ENCODE peak calls at places on chromosomes 2 and 18, in five cellular contexts. One of them, this sample, is unnamed.

GRCh38 chr2:201465524-201465971 is 14.0 kb downstream of the STRADB start:
- DNase-seq in tibial artery: no peak
- DNase-seq in esophagus squamous epithelium: no peak
- DNase-seq in cardiac muscle cell: peak
- DNase-seq in cardiac fibroblast: no peak
- DNase-seq in this sample: no peak

GRCh38 chr18:54958711-54959625 is at the start of gene CCDC68:
- DNase-seq in tibial artery: no peak
- DNase-seq in cardiac muscle cell: peak
- DNase-seq in esophagus squamous epithelium: no peak
- DNase-seq in cardiac fibroblast: peak
- DNase-seq in this sample: no peak

GRCh38 chr2:36952748-36953197 is 13.6 kb downstream of the STRN start:
- DNase-seq in tibial artery: no peak
- DNase-seq in cardiac fibroblast: no peak
- DNase-seq in cardiac muscle cell: no peak
- DNase-seq in esophagus squamous epithelium: no peak
- DNase-seq in this sample: no peak

GRCh38 chr2:222907048-222907447 is 46.2 kb downstream of the ACSL3 start:
- DNase-seq in esophagus squamous epithelium: no peak
- DNase-seq in cardiac fibroblast: no peak
- DNase-seq in tibial artery: no peak
- DNase-seq in cardiac muscle cell: no peak
- DNase-seq in this sample: no peak

GRCh38 chr2:232389327-232389726 is 10.8 kb downstream of the ALPP start:
- DNase-seq in cardiac muscle cell: peak
- DNase-seq in cardiac fibroblast: no peak
- DNase-seq in esophagus squamous epithelium: no peak
- DNase-seq in tibial artery: no peak
- DNase-seq in this sample: peak

GRCh38 chr2:164150601-164151000 is 414.8 kb upstream of the FIGN start:
- DNase-seq in cardiac muscle cell: peak
- DNase-seq in tibial artery: no peak
- DNase-seq in esophagus squamous epithelium: no peak
- DNase-seq in cardiac fibroblast: peak
- DNase-seq in this sample: no peak

GRCh38 chr18:79576686-79577351 is 102.8 kb upstream of the CTDP1 start:
- DNase-seq in tibial artery: peak
- DNase-seq in cardiac fibroblast: peak
- DNase-seq in cardiac muscle cell: peak
- DNase-seq in esophagus squamous epithelium: no peak
- DNase-seq in this sample: no peak

GRCh38 chr2:157933549-157933948 is 57.4 kb upstream of the ACVR1 start:
- DNase-seq in cardiac fibroblast: no peak
- DNase-seq in tibial artery: no peak
- DNase-seq in esophagus squamous epithelium: no peak
- DNase-seq in cardiac muscle cell: no peak
- DNase-seq in this sample: no peak

GRCh38 chr2:170086117-170086688 is 91.7 kb upstream of the MYO3B start:
- DNase-seq in esophagus squamous epithelium: no peak
- DNase-seq in cardiac fibroblast: no peak
- DNase-seq in cardiac muscle cell: peak
- DNase-seq in tibial artery: no peak
- DNase-seq in this sample: no peak

GRCh38 chr2:107648781-107649413 is 177.8 kb upstream of the RGPD4 start:
- DNase-seq in esophagus squamous epithelium: no peak
- DNase-seq in cardiac muscle cell: no peak
- DNase-seq in tibial artery: no peak
- DNase-seq in cardiac fibroblast: no peak
- DNase-seq in this sample: no peak

GRCh38 chr2:28206786-28207185 is 185.9 kb upstream of the FOSL2 start:
- DNase-seq in tibial artery: no peak
- DNase-seq in cardiac muscle cell: peak
- DNase-seq in cardiac fibroblast: peak
- DNase-seq in esophagus squamous epithelium: no peak
- DNase-seq in this sample: no peak

GRCh38 chr2:177872286-177872685 is 200.3 kb downstream of the PDE11A start:
- DNase-seq in cardiac fibroblast: no peak
- DNase-seq in cardiac muscle cell: no peak
- DNase-seq in esophagus squamous epithelium: no peak
- DNase-seq in tibial artery: no peak
- DNase-seq in this sample: no peak

GRCh38 chr2:26921323-26921722 is 49.1 kb upstream of the MAPRE3 start:
- DNase-seq in cardiac fibroblast: no peak
- DNase-seq in esophagus squamous epithelium: no peak
- DNase-seq in tibial artery: no peak
- DNase-seq in cardiac muscle cell: no peak
- DNase-seq in this sample: no peak

GRCh38 chr2:194750926-194751325 is 906.1 kb upstream of the SLC39A10 start:
- DNase-seq in esophagus squamous epithelium: no peak
- DNase-seq in tibial artery: no peak
- DNase-seq in cardiac fibroblast: no peak
- DNase-seq in cardiac muscle cell: no peak
- DNase-seq in this sample: no peak

GRCh38 chr18:69935319-69936190 is 12.1 kb downstream of the CD226 start:
- DNase-seq in cardiac muscle cell: no peak
- DNase-seq in esophagus squamous epithelium: no peak
- DNase-seq in tibial artery: no peak
- DNase-seq in cardiac fibroblast: no peak
- DNase-seq in this sample: no peak

GRCh38 chr2:72993147-72993546 is 75.8 kb downstream of the EMX1 start:
- DNase-seq in cardiac muscle cell: peak
- DNase-seq in cardiac fibroblast: peak
- DNase-seq in tibial artery: peak
- DNase-seq in esophagus squamous epithelium: no peak
- DNase-seq in this sample: no peak

GRCh38 chr2:233430091-233430490 is 75.8 kb downstream of the DGKD start:
- DNase-seq in cardiac fibroblast: peak
- DNase-seq in cardiac muscle cell: peak
- DNase-seq in esophagus squamous epithelium: no peak
- DNase-seq in tibial artery: no peak
- DNase-seq in this sample: no peak

GRCh38 chr2:239519921-239520585 is 119.2 kb upstream of the HDAC4 start:
- DNase-seq in esophagus squamous epithelium: no peak
- DNase-seq in cardiac muscle cell: no peak
- DNase-seq in tibial artery: no peak
- DNase-seq in cardiac fibroblast: no peak
- DNase-seq in this sample: no peak

GRCh38 chr18:63025251-63025710 is 294.3 kb downstream of the BCL2 start:
- DNase-seq in esophagus squamous epithelium: no peak
- DNase-seq in tibial artery: no peak
- DNase-seq in cardiac fibroblast: no peak
- DNase-seq in cardiac muscle cell: peak
- DNase-seq in this sample: no peak

GRCh38 chr2:25606892-25607291 is 66.5 kb downstream of the DTNB start:
- DNase-seq in cardiac muscle cell: peak
- DNase-seq in esophagus squamous epithelium: no peak
- DNase-seq in cardiac fibroblast: peak
- DNase-seq in tibial artery: no peak
- DNase-seq in this sample: no peak

DNA sequence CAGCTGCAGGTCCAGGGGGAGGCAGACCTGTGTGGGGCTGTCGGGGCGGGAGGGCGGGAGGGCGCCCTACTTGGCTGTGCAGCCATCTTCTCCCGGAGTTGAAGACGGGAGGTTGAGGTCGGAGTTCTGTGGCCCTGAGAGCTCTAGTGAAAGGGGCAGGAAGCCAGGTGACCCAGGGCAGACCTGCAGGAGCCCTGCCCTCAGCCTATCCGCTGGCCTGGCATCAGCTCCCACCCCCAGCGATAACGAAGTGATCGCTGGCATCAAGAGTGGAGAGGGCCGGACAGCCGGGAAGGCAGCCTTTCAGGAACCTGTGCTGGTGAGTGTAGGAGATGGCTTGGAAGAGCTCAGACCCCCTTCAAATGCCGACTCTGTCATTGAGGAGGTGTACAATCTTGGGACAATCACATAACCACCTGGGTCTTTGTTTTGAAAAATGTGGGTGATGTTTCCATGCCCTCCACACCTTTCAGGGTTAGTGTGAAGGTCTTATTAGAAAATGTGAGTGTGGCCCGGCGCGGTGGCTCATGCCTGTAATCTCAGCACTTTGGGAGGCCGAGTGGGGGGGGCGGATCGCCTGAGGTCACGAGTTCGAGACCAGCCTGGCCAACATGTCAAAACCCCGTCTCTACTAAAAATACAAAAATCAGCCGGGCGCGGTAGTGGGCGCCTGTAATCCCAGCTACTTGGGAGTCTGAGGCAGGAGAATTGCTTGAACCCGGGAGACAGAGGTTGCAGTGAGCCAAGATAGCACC is 1.3 kb downstream of the ARHGEF4 start:
- DNase-seq in esophagus squamous epithelium: no peak
- DNase-seq in cardiac fibroblast: no peak
- DNase-seq in cardiac muscle cell: no peak
- DNase-seq in tibial artery: no peak
- DNase-seq in this sample: no peak
- H3K4me3 ChIP-seq in esophagus squamous epithelium: peak
- H3K4me3 ChIP-seq in cardiac fibroblast: no peak
- H3K4me3 ChIP-seq in cardiac muscle cell: no peak
- H3K4me3 ChIP-seq in tibial artery: no peak
- H3K4me3 ChIP-seq in this sample: no peak

GRCh38 chr2:172101707-172102158 is 967 bp downstream of the DLX2 start:
- DNase-seq in cardiac muscle cell: no peak
- DNase-seq in tibial artery: no peak
- DNase-seq in esophagus squamous epithelium: no peak
- DNase-seq in cardiac fibroblast: no peak
- DNase-seq in this sample: no peak
- H3K4me3 ChIP-seq in cardiac muscle cell: peak
- H3K4me3 ChIP-seq in tibial artery: peak
- H3K4me3 ChIP-seq in esophagus squamous epithelium: peak
- H3K4me3 ChIP-seq in cardiac fibroblast: peak
- H3K4me3 ChIP-seq in this sample: peak

GRCh38 chr2:219499555-219499954 is 864 bp downstream of the GMPPA start:
- DNase-seq in cardiac muscle cell: no peak
- DNase-seq in cardiac fibroblast: no peak
- DNase-seq in tibial artery: no peak
- DNase-seq in esophagus squamous epithelium: no peak
- DNase-seq in this sample: no peak

GRCh38 chr2:219498280-219499057 is at the start of gene GMPPA:
- DNase-seq in cardiac fibroblast: peak
- DNase-seq in cardiac muscle cell: peak
- DNase-seq in tibial artery: peak
- DNase-seq in esophagus squamous epithelium: peak
- DNase-seq in this sample: peak

GRCh38 chr2:219499058-219499307 is 292 bp downstream of the GMPPA start:
- DNase-seq in cardiac muscle cell: no peak
- DNase-seq in cardiac fibroblast: no peak
- DNase-seq in esophagus squamous epithelium: no peak
- DNase-seq in tibial artery: no peak
- DNase-seq in this sample: no peak

GRCh38 chr2:219501441-219501840 is 2.8 kb downstream of the GMPPA start:
- DNase-seq in cardiac fibroblast: no peak
- DNase-seq in esophagus squamous epithelium: no peak
- DNase-seq in cardiac muscle cell: no peak
- DNase-seq in tibial artery: no peak
- DNase-seq in this sample: no peak

GRCh38 chr2:219500135-219500534 is 1.4 kb downstream of the GMPPA start:
- DNase-seq in tibial artery: no peak
- DNase-seq in cardiac muscle cell: no peak
- DNase-seq in esophagus squamous epithelium: no peak
- DNase-seq in cardiac fibroblast: no peak
- DNase-seq in this sample: no peak
- H3K4me3 ChIP-seq in tibial artery: no peak
- H3K4me3 ChIP-seq in cardiac muscle cell: no peak
- H3K4me3 ChIP-seq in esophagus squamous epithelium: no peak
- H3K4me3 ChIP-seq in cardiac fibroblast: no peak
- H3K4me3 ChIP-seq in this sample: no peak

GRCh38 chr18:9038277-9038871 is 64.1 kb upstream of the NDUFV2 start:
- DNase-seq in tibial artery: no peak
- DNase-seq in cardiac muscle cell: peak
- DNase-seq in cardiac fibroblast: peak
- DNase-seq in esophagus squamous epithelium: no peak
- DNase-seq in this sample: no peak

GRCh38 chr18:9043581-9043980 is 58.9 kb upstream of the NDUFV2 start:
- DNase-seq in tibial artery: no peak
- DNase-seq in cardiac fibroblast: no peak
- DNase-seq in esophagus squamous epithelium: no peak
- DNase-seq in cardiac muscle cell: no peak
- DNase-seq in this sample: no peak

GRCh38 chr18:9039441-9039950 is 63.0 kb upstream of the NDUFV2 start:
- DNase-seq in tibial artery: no peak
- DNase-seq in cardiac fibroblast: no peak
- DNase-seq in cardiac muscle cell: no peak
- DNase-seq in esophagus squamous epithelium: no peak
- DNase-seq in this sample: no peak

GRCh38 chr18:9047715-9048114 is 54.8 kb upstream of the NDUFV2 start:
- DNase-seq in cardiac fibroblast: no peak
- DNase-seq in esophagus squamous epithelium: no peak
- DNase-seq in cardiac muscle cell: no peak
- DNase-seq in tibial artery: no peak
- DNase-seq in this sample: no peak

DNA sequence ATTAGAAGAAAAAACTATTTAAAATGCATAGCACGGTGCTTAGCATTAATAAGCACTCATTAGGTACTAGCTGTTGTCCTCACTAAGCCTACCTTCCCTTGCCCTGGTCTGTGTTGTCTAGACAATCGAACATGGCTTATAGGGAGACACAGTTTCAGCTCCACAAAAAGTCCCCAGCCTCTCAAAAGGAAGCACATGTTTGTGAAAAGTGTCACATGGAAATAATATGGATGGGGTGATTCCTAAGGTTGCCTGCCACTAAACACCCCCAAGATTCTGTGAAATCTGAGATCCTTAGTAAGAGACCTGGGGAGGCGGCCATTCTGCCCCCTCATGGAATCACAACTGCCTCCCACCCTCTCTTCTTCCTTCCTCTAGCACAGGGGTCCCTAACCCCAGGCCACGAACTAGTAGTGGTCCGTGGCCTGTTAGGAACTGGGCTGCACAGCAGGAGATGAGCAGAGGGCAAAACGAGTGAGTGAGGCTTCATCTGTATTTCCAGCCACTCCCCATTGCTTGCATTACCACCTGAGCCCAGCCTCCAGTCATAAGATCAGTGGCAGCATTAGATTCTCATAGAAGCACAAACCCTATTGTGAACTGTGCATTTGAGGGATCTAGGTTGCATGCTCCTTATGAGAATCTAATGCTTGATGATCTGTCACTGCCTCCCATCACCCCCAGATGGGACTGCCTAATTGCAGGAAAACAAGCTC is 59.6 kb upstream of the NDUFV2 start:
- DNase-seq in esophagus squamous epithelium: no peak
- DNase-seq in cardiac fibroblast: no peak
- DNase-seq in cardiac muscle cell: no peak
- DNase-seq in tibial artery: no peak
- DNase-seq in this sample: no peak
- H3K4me3 ChIP-seq in esophagus squamous epithelium: no peak
- H3K4me3 ChIP-seq in cardiac fibroblast: no peak
- H3K4me3 ChIP-seq in cardiac muscle cell: no peak
- H3K4me3 ChIP-seq in tibial artery: no peak
- H3K4me3 ChIP-seq in this sample: no peak

GRCh38 chr2:74919827-74920226 is 38.6 kb upstream of the POLE4 start:
- DNase-seq in tibial artery: peak
- DNase-seq in esophagus squamous epithelium: no peak
- DNase-seq in cardiac muscle cell: peak
- DNase-seq in cardiac fibroblast: peak
- DNase-seq in this sample: no peak
- H3K4me3 ChIP-seq in tibial artery: peak
- H3K4me3 ChIP-seq in esophagus squamous epithelium: peak
- H3K4me3 ChIP-seq in cardiac muscle cell: peak
- H3K4me3 ChIP-seq in cardiac fibroblast: peak
- H3K4me3 ChIP-seq in this sample: peak

This sample was measured in astrocyte of the cerebellum.